ENCODE peak calls at places on chromosomes 6 and 20, in ten cellular contexts. One of them, this sample, is unnamed.

GRCh38 chr6:14664616-14665315 is 547.2 kb downstream of the CD83 start:
- DNase-seq in lower lobe of right lung: no peak
- DNase-seq in testis: no peak
- DNase-seq in kidney: no peak
- DNase-seq in foreskin keratinocyte: peak; percentile 28
- DNase-seq in fibroblast of mammary gland: no peak
- DNase-seq in foreskin fibroblast: no peak
- DNase-seq in brain microvascular endothelial cell: no peak
- DNase-seq in B cell: peak; percentile 26
- DNase-seq in CD8-positive, alpha-beta T cell: no peak
- DNase-seq in this sample: no peak

GRCh38 chr20:8078528-8078914 is 53.5 kb upstream of the PLCB1 start:
- DNase-seq in lower lobe of right lung: no peak
- DNase-seq in testis: no peak
- DNase-seq in kidney: no peak
- DNase-seq in foreskin keratinocyte: no peak
- DNase-seq in fibroblast of mammary gland: no peak
- DNase-seq in foreskin fibroblast: no peak
- DNase-seq in brain microvascular endothelial cell: no peak
- DNase-seq in B cell: no peak
- DNase-seq in CD8-positive, alpha-beta T cell: no peak
- DNase-seq in this sample: no peak

GRCh38 chr20:35473684-35474083 is 18.3 kb downstream of the CEP250 start:
- DNase-seq in lower lobe of right lung: no peak
- DNase-seq in testis: no peak
- DNase-seq in kidney: no peak
- DNase-seq in foreskin keratinocyte: no peak
- DNase-seq in fibroblast of mammary gland: no peak
- DNase-seq in foreskin fibroblast: no peak
- DNase-seq in brain microvascular endothelial cell: no peak
- DNase-seq in B cell: no peak
- DNase-seq in CD8-positive, alpha-beta T cell: no peak
- DNase-seq in this sample: no peak

GRCh38 chr6:55578537-55579363 is at the start of gene HMGCLL1:
- DNase-seq in lower lobe of right lung: peak; percentile 50
- DNase-seq in testis: peak; percentile 84
- DNase-seq in kidney: peak; percentile 70
- DNase-seq in foreskin keratinocyte: no peak
- DNase-seq in fibroblast of mammary gland: no peak
- DNase-seq in foreskin fibroblast: peak; percentile 2
- DNase-seq in brain microvascular endothelial cell: peak; percentile 1
- DNase-seq in B cell: no peak
- DNase-seq in CD8-positive, alpha-beta T cell: no peak
- DNase-seq in this sample: no peak

GRCh38 chr6:75041381-75041780 is 164.5 kb downstream of the COL12A1 start:
- DNase-seq in lower lobe of right lung: no peak
- DNase-seq in testis: no peak
- DNase-seq in kidney: no peak
- DNase-seq in foreskin keratinocyte: no peak
- DNase-seq in fibroblast of mammary gland: no peak
- DNase-seq in foreskin fibroblast: no peak
- DNase-seq in brain microvascular endothelial cell: no peak
- DNase-seq in B cell: no peak
- DNase-seq in CD8-positive, alpha-beta T cell: no peak
- DNase-seq in this sample: no peak

GRCh38 chr6:3289664-3290055 is 30.9 kb downstream of the PSMG4 start:
- DNase-seq in lower lobe of right lung: no peak
- DNase-seq in testis: no peak
- DNase-seq in kidney: peak; percentile 54
- DNase-seq in foreskin keratinocyte: no peak
- DNase-seq in fibroblast of mammary gland: no peak
- DNase-seq in foreskin fibroblast: no peak
- DNase-seq in brain microvascular endothelial cell: no peak
- DNase-seq in B cell: no peak
- DNase-seq in CD8-positive, alpha-beta T cell: no peak
- DNase-seq in this sample: no peak

GRCh38 chr20:8662433-8662954 is 406.4 kb upstream of the PLCB4 start:
- DNase-seq in lower lobe of right lung: no peak
- DNase-seq in testis: no peak
- DNase-seq in kidney: no peak
- DNase-seq in foreskin keratinocyte: no peak
- DNase-seq in fibroblast of mammary gland: no peak
- DNase-seq in foreskin fibroblast: no peak
- DNase-seq in brain microvascular endothelial cell: no peak
- DNase-seq in B cell: no peak
- DNase-seq in CD8-positive, alpha-beta T cell: no peak
- DNase-seq in this sample: no peak

GRCh38 chr6:107712523-107713213 is 111.4 kb downstream of the SCML4 start:
- DNase-seq in lower lobe of right lung: no peak
- DNase-seq in testis: no peak
- DNase-seq in kidney: no peak
- DNase-seq in foreskin keratinocyte: peak; percentile 89
- DNase-seq in fibroblast of mammary gland: peak; percentile 81
- DNase-seq in foreskin fibroblast: no peak
- DNase-seq in brain microvascular endothelial cell: peak; percentile 14
- DNase-seq in B cell: no peak
- DNase-seq in CD8-positive, alpha-beta T cell: no peak
- DNase-seq in this sample: peak; percentile 78

GRCh38 chr6:138160329-138161117 is 1.2 kb upstream of the ARFGEF3 start:
- DNase-seq in lower lobe of right lung: no peak
- DNase-seq in testis: no peak
- DNase-seq in kidney: no peak
- DNase-seq in foreskin keratinocyte: no peak
- DNase-seq in fibroblast of mammary gland: no peak
- DNase-seq in foreskin fibroblast: no peak
- DNase-seq in brain microvascular endothelial cell: no peak
- DNase-seq in B cell: no peak
- DNase-seq in CD8-positive, alpha-beta T cell: no peak
- DNase-seq in this sample: no peak

GRCh38 chr20:48763183-48764030 is 64.4 kb downstream of the PREX1 start:
- DNase-seq in lower lobe of right lung: no peak
- DNase-seq in testis: no peak
- DNase-seq in kidney: peak; percentile 76
- DNase-seq in foreskin keratinocyte: no peak
- DNase-seq in fibroblast of mammary gland: no peak
- DNase-seq in foreskin fibroblast: no peak
- DNase-seq in brain microvascular endothelial cell: no peak
- DNase-seq in B cell: no peak
- DNase-seq in CD8-positive, alpha-beta T cell: no peak
- DNase-seq in this sample: no peak

DNA sequence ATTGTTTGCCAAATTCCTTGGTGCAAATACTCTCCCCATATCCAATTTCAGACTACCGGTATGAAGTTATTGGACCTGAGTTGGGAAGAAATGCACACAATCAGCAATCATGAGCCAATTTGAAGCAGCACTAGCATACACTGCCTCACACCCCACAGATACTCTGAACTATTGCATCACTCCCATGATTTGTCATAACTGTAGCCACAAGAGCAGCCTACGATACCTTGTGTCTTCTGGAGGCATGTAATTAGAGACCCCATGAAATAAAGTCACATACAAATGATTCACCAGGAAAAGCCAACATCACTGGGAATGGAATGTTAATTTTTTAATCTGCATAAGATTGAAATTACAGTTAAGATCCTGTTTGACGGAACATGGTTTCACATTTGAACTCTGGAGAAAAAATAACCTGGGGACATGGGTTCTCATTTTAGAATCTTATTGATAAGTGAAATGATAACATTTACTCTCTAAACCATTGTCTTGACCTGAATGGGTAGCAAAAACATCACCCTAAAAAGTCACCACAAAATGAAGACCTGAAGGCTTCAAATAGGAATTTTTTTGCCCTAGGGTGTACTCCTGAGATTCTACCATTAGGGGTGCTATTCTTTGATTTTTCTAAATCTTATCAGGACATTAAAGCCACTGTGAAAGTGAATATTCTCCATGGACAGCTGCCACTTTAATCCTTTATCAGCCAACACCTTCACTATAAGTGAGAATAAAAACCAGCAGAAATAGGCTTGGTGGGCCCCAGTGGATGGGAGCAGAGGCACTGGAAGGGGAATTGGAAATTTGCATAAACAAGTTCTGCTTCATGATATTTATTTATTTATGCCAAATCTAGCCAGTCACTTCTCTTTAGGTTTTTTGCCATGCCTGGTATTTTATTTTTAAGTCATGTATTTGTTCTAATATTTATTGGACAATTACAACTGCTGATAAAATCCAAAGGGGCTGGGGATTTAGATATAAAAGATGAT is 34.5 kb upstream of the HBS1L start:
- DNase-seq in lower lobe of right lung: no peak
- DNase-seq in testis: no peak
- DNase-seq in kidney: no peak
- DNase-seq in foreskin keratinocyte: peak; percentile 28
- DNase-seq in fibroblast of mammary gland: peak; percentile 85
- DNase-seq in foreskin fibroblast: peak; percentile 48
- DNase-seq in brain microvascular endothelial cell: peak; percentile 54
- DNase-seq in B cell: no peak
- DNase-seq in CD8-positive, alpha-beta T cell: no peak
- DNase-seq in this sample: peak; percentile 3
- TF ChIP-seq CTCF in lower lobe of right lung: peak; percentile 44
- TF ChIP-seq CTCF in testis: peak; percentile 24
- TF ChIP-seq CTCF in kidney: peak; percentile 11
- TF ChIP-seq CTCF in foreskin keratinocyte: peak; percentile 59
- TF ChIP-seq CTCF in fibroblast of mammary gland: peak; percentile 56
- TF ChIP-seq CTCF in foreskin fibroblast: peak; percentile 44
- TF ChIP-seq CTCF in brain microvascular endothelial cell: peak; percentile 56
- TF ChIP-seq CTCF in B cell: peak; percentile 63
- TF ChIP-seq CTCF in CD8-positive, alpha-beta T cell: peak; percentile 58
- TF ChIP-seq CTCF in this sample: peak; percentile 56

DNA sequence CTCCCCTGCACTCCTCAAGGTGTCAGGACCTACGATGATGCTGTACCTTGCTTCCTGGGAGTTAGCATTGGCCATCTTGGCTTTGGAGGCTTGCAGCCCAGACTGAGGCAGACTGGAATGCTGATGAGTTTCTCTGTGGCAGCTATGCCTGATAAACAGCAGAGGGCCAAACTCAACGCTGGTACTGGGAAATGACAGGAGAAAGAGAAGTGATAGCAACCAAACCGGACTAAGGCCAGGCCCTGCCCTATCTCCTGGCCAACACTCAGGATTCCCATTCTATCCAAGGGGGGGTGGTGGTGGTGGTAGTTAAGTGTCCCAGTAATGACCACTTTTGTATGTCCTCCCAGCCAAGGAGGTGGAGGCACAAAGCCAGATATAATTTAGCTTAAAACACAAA is 90.0 kb upstream of the DTNBP1 start:
- DNase-seq in lower lobe of right lung: no peak
- DNase-seq in testis: peak; percentile 31
- DNase-seq in kidney: no peak
- DNase-seq in foreskin keratinocyte: no peak
- DNase-seq in fibroblast of mammary gland: no peak
- DNase-seq in foreskin fibroblast: no peak
- DNase-seq in brain microvascular endothelial cell: no peak
- DNase-seq in B cell: no peak
- DNase-seq in CD8-positive, alpha-beta T cell: no peak
- DNase-seq in this sample: no peak
- TF ChIP-seq CTCF in lower lobe of right lung: no peak
- TF ChIP-seq CTCF in testis: no peak
- TF ChIP-seq CTCF in kidney: no peak
- TF ChIP-seq CTCF in foreskin keratinocyte: peak; percentile 22
- TF ChIP-seq CTCF in fibroblast of mammary gland: no peak
- TF ChIP-seq CTCF in foreskin fibroblast: no peak
- TF ChIP-seq CTCF in brain microvascular endothelial cell: peak; percentile 45
- TF ChIP-seq CTCF in B cell: no peak
- TF ChIP-seq CTCF in CD8-positive, alpha-beta T cell: no peak
- TF ChIP-seq CTCF in this sample: no peak

DNA sequence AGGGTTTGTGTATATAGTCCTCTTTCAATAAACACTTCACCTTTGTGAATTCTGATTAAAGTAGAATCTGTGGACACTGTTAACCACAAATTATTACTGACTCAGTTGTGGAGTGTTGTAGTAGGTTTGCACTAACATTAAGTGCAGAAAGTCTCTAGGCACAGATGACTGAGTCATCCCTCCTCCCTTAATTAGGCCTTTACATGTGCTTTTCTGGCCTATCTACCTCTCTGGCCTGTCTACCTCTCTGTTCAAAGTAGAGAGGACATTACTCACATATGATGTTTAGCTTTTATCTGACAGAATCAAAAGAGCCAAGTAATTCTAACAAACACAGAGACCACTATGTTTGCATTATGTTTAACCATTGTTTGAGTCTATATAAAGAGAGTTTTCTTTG is 783.0 kb downstream of the TENT5A start:
- DNase-seq in lower lobe of right lung: no peak
- DNase-seq in testis: no peak
- DNase-seq in kidney: no peak
- DNase-seq in foreskin keratinocyte: no peak
- DNase-seq in fibroblast of mammary gland: peak; percentile 18
- DNase-seq in foreskin fibroblast: no peak
- DNase-seq in brain microvascular endothelial cell: no peak
- DNase-seq in B cell: no peak
- DNase-seq in CD8-positive, alpha-beta T cell: no peak
- DNase-seq in this sample: peak; percentile 4
- TF ChIP-seq CTCF in lower lobe of right lung: no peak
- TF ChIP-seq CTCF in testis: no peak
- TF ChIP-seq CTCF in kidney: no peak
- TF ChIP-seq CTCF in foreskin keratinocyte: no peak
- TF ChIP-seq CTCF in fibroblast of mammary gland: no peak
- TF ChIP-seq CTCF in foreskin fibroblast: no peak
- TF ChIP-seq CTCF in brain microvascular endothelial cell: no peak
- TF ChIP-seq CTCF in B cell: no peak
- TF ChIP-seq CTCF in CD8-positive, alpha-beta T cell: no peak
- TF ChIP-seq CTCF in this sample: no peak

GRCh38 chr6:90370493-90370959 is 73.9 kb upstream of the BACH2 start:
- DNase-seq in lower lobe of right lung: no peak
- DNase-seq in testis: no peak
- DNase-seq in kidney: no peak
- DNase-seq in foreskin keratinocyte: no peak
- DNase-seq in fibroblast of mammary gland: peak; percentile 40
- DNase-seq in foreskin fibroblast: no peak
- DNase-seq in brain microvascular endothelial cell: no peak
- DNase-seq in B cell: no peak
- DNase-seq in CD8-positive, alpha-beta T cell: no peak
- DNase-seq in this sample: no peak

GRCh38 chr6:90369651-90370050 is 73.0 kb upstream of the BACH2 start:
- DNase-seq in lower lobe of right lung: no peak
- DNase-seq in testis: no peak
- DNase-seq in kidney: no peak
- DNase-seq in foreskin keratinocyte: no peak
- DNase-seq in fibroblast of mammary gland: no peak
- DNase-seq in foreskin fibroblast: no peak
- DNase-seq in brain microvascular endothelial cell: peak; percentile 49
- DNase-seq in B cell: no peak
- DNase-seq in CD8-positive, alpha-beta T cell: no peak
- DNase-seq in this sample: no peak

GRCh38 chr6:90369024-90369519 is 72.4 kb upstream of the BACH2 start:
- DNase-seq in lower lobe of right lung: no peak
- DNase-seq in testis: peak; percentile 59
- DNase-seq in kidney: no peak
- DNase-seq in foreskin keratinocyte: peak; percentile 100
- DNase-seq in fibroblast of mammary gland: peak; percentile 100
- DNase-seq in foreskin fibroblast: peak; percentile 99
- DNase-seq in brain microvascular endothelial cell: peak; percentile 100
- DNase-seq in B cell: no peak
- DNase-seq in CD8-positive, alpha-beta T cell: no peak
- DNase-seq in this sample: peak; percentile 100

GRCh38 chr6:90375681-90376439 is 79.2 kb upstream of the BACH2 start:
- DNase-seq in lower lobe of right lung: no peak
- DNase-seq in testis: peak; percentile 26
- DNase-seq in kidney: peak; percentile 75
- DNase-seq in foreskin keratinocyte: no peak
- DNase-seq in fibroblast of mammary gland: peak; percentile 90
- DNase-seq in foreskin fibroblast: peak; percentile 78
- DNase-seq in brain microvascular endothelial cell: peak; percentile 71
- DNase-seq in B cell: peak; percentile 85
- DNase-seq in CD8-positive, alpha-beta T cell: no peak
- DNase-seq in this sample: peak; percentile 46

GRCh38 chr6:90374201-90374600 is 77.6 kb upstream of the BACH2 start:
- DNase-seq in lower lobe of right lung: no peak
- DNase-seq in testis: no peak
- DNase-seq in kidney: no peak
- DNase-seq in foreskin keratinocyte: no peak
- DNase-seq in fibroblast of mammary gland: no peak
- DNase-seq in foreskin fibroblast: peak; percentile 13
- DNase-seq in brain microvascular endothelial cell: no peak
- DNase-seq in B cell: no peak
- DNase-seq in CD8-positive, alpha-beta T cell: no peak
- DNase-seq in this sample: no peak
- TF ChIP-seq CTCF in lower lobe of right lung: no peak
- TF ChIP-seq CTCF in testis: no peak
- TF ChIP-seq CTCF in kidney: no peak
- TF ChIP-seq CTCF in foreskin keratinocyte: no peak
- TF ChIP-seq CTCF in fibroblast of mammary gland: no peak
- TF ChIP-seq CTCF in foreskin fibroblast: no peak
- TF ChIP-seq CTCF in brain microvascular endothelial cell: no peak
- TF ChIP-seq CTCF in B cell: no peak
- TF ChIP-seq CTCF in CD8-positive, alpha-beta T cell: no peak
- TF ChIP-seq CTCF in this sample: no peak